ENCODE peak calls at places on chromosomes 5 and 9, in six cellular contexts. E is IMR-90, N is testis, L is adrenal gland, M is GM23248, S is mucosa of descending colon. H is an unnamed sample.
A peak's percentile ranks its signal among the peaks of the same experiment; 100 is the strongest.

GRCh38 chr5:65299841-65300240 is 181.9 kb downstream of the ADAMTS6 start:
- DNase-seq in E (peak; percentile 97), N (no peak), L (no peak), M (no peak), S (no peak), H (no peak)

GRCh38 chr9:14221558-14221957 is 92.4 kb downstream of the NFIB start:
- DNase-seq in E (peak; percentile 61), N (no peak), L (no peak), M (peak; percentile 84), S (no peak), H (peak; percentile 100)

GRCh38 chr9:95857122-95857521 is 18.4 kb upstream of the ERCC6L2 start:
- DNase-seq in E (peak; percentile 87), N (no peak), L (no peak), M (peak; percentile 24), S (no peak), H (peak; percentile 51)

GRCh38 chr5:142568271-142568995 is 117.5 kb downstream of the FGF1 start:
- DNase-seq in E (peak; percentile 90), N (peak; percentile 36), L (peak; percentile 52), M (peak; percentile 65), S (no peak), H (no peak)

GRCh38 chr5:134115806-134116175 is 1.3 kb downstream of the TCF7 start:
- DNase-seq in E (no peak), N (peak; percentile 22), L (no peak), M (no peak), S (peak; percentile 59), H (no peak)

GRCh38 chr5:151585970-151586369 is 5.2 kb downstream of the FAT2 start:
- DNase-seq in E (no peak), N (no peak), L (peak; percentile 26), M (peak; percentile 43), S (no peak), H (peak; percentile 53)

GRCh38 chr5:27810458-27810857 is 772.1 kb upstream of the CDH9 start:
- DNase-seq in E (no peak), N (no peak), L (no peak), M (no peak), S (no peak), H (no peak)

GRCh38 chr9:21746550-21746949 is 55.9 kb upstream of the MTAP start:
- DNase-seq in E (no peak), N (no peak), L (no peak), M (no peak), S (no peak), H (no peak)

GRCh38 chr5:1797109-1797800 is 2.4 kb downstream of the MRPL36 start:
- DNase-seq in E (no peak), N (no peak), L (no peak), M (no peak), S (no peak), H (no peak)

GRCh38 chr5:159017787-159018186 is 81.9 kb downstream of the EBF1 start:
- DNase-seq in E (peak; percentile 75), N (peak; percentile 39), L (peak; percentile 43), M (peak; percentile 76), S (peak; percentile 57), H (peak; percentile 88)

GRCh38 chr5:61301345-61301744 is 30.7 kb upstream of the ZSWIM6 start:
- DNase-seq in E (peak; percentile 88), N (no peak), L (no peak), M (peak; percentile 76), S (no peak), H (peak; percentile 75)

GRCh38 chr5:61301820-61302563 is 30.1 kb upstream of the ZSWIM6 start:
- DNase-seq in E (peak; percentile 100), N (no peak), L (peak; percentile 61), M (peak; percentile 100), S (peak; percentile 68), H (peak; percentile 96)

GRCh38 chr5:61298066-61298465 is 34.0 kb upstream of the ZSWIM6 start:
- DNase-seq in E (no peak), N (no peak), L (no peak), M (no peak), S (no peak), H (no peak)

GRCh38 chr5:61298580-61298979 is 33.5 kb upstream of the ZSWIM6 start:
- DNase-seq in E (peak; percentile 89), N (no peak), L (no peak), M (no peak), S (no peak), H (no peak)

GRCh38 chr5:61299254-61299653 is 32.8 kb upstream of the ZSWIM6 start:
- DNase-seq in E (no peak), N (no peak), L (no peak), M (no peak), S (no peak), H (no peak)
- H3K4me3 ChIP-seq in E (no peak overlapping the region), N (no peak overlapping the region), L (no peak overlapping the region), M (no peak overlapping the region), S (no peak overlapping the region), H (no peak overlapping the region)

DNA sequence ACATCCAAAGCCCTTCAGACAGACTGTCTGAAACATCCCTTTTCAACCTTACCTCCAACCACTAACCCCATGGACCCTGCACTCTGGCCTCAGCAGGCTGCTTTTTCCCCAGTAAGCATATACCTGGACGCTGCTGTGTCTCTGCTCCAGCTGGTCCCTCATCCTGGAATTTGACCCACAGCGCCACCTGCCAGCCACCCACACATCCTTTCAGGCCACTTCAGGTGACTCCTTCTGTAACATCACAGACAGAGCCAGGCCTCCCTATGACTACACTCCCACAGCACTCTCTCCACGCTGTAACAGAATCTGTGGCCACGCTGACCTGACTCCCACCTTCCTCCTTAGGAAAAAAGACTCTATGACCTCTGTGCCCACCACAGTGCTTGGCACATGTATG is 3.4 kb downstream of the MGAT1 start:
- DNase-seq in E (no peak), N (no peak), L (no peak), M (no peak), S (no peak), H (no peak)
- H3K36me3 ChIP-seq in E (peaks cover 18% of the 10 kb centered on the region), N (no peaks in the 10 kb centered on the region), L (no peaks in the 10 kb centered on the region), M (peaks cover 11% of the 10 kb centered on the region), S (no peaks in the 10 kb centered on the region), H (peaks cover 58% of the 10 kb centered on the region)

GRCh38 chr5:141175933-141176332 is 1.7 kb upstream of the PCDHB8 start:
- DNase-seq in E (no peak), N (no peak), L (no peak), M (no peak), S (no peak), H (no peak)
- H3K9me3 ChIP-seq in E (peaks cover 22% of the 10 kb centered on the region), N (no peaks in the 10 kb centered on the region), L (no peaks in the 10 kb centered on the region), M (no peaks in the 10 kb centered on the region), S (peaks cover 62% of the 10 kb centered on the region), H (no peaks in the 10 kb centered on the region)

DNA sequence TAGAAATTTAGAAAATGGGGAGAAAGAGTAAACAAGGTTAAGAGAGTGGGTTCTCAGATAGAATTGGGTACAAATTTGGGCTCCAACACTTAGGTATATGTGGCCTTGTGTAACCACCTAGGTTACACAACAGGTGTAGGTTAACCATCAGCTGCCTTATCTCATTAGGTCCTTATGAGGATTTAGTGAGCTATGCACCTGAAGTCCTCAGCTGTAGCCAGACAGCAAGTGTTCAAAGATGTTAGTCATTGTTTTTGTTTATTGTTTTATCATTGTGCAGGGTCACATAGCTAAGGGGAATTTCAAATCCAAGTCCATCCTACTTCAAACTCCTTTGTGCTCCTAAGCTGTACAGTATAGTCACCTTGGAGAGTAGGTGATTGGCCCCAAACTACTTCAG is 970 bp upstream of the TRIM32 start:
- DNase-seq in E (peak; percentile 29), N (no peak), L (no peak), M (peak; percentile 24), S (no peak), H (no peak)
- H3K4me3 ChIP-seq in E (no peak overlapping the region), N (no peak overlapping the region), L (no peak overlapping the region), M (peak overlapping the region; percentile 99), S (no peak overlapping the region), H (peak overlapping the region; percentile 80)

GRCh38 chr5:177491983-177492746 is 5.2 kb downstream of the PDLIM7 start:
- DNase-seq in E (no peak), N (no peak), L (no peak), M (no peak), S (no peak), H (no peak)
- H3K36me3 ChIP-seq in E (peaks cover 79% of the 10 kb centered on the region), N (no peaks in the 10 kb centered on the region), L (no peaks in the 10 kb centered on the region), M (peaks cover 38% of the 10 kb centered on the region), S (no peaks in the 10 kb centered on the region), H (peaks cover 90% of the 10 kb centered on the region)

GRCh38 chr5:174504266-174504726 is 220.1 kb upstream of the MSX2 start:
- DNase-seq in E (no peak), N (no peak), L (no peak), M (no peak), S (no peak), H (no peak)
- H3K9me3 ChIP-seq in E (no peaks in the 10 kb centered on the region), N (no peaks in the 10 kb centered on the region), L (no peaks in the 10 kb centered on the region), M (no peaks in the 10 kb centered on the region), S (no peaks in the 10 kb centered on the region), H (peaks cover 5% of the 10 kb centered on the region)

DNA sequence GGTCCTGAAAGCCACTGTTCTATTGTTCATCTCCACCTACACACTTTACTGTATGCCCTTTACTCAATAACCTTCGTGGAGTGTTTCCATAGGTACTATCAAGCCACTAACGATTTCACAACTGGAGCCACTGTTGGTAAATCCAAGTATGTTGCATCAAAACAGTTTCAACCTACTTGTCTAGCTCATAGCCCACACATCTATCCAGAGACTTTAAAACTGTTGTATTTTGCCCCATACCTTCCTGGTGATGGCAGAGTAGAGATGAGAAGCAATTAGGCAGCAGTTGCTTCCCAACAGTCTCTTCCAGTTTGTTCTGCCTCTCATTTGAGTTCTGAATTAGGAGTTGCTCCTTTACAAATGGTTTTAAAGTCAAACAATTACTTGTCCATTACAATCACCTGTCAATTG is 607 bp downstream of the FAXDC2 start:
- DNase-seq in E (peak; percentile 47), N (no peak), L (no peak), M (peak; percentile 81), S (no peak), H (no peak)
- H3K4me3 ChIP-seq in E (peak overlapping the region; percentile 69), N (peak overlapping the region; percentile 62), L (peak overlapping the region; percentile 86), M (peak overlapping the region; percentile 76), S (no peak overlapping the region), H (peak overlapping the region; percentile 23)

GRCh38 chr5:132760601-132761317 is 13.5 kb downstream of the CCNI2 start:
- DNase-seq in E (no peak), N (peak; percentile 8), L (no peak), M (no peak), S (no peak), H (no peak)
- H3K36me3 ChIP-seq in E (peaks cover 56% of the 10 kb centered on the region), N (no peaks in the 10 kb centered on the region), L (no peaks in the 10 kb centered on the region), M (peaks cover 12% of the 10 kb centered on the region), S (no peaks in the 10 kb centered on the region), H (peaks cover 72% of the 10 kb centered on the region)

GRCh38 chr5:3929799-3930198 is 334.2 kb downstream of the IRX1 start:
- DNase-seq in E (no peak), N (no peak), L (no peak), M (no peak), S (no peak), H (no peak)
- H3K9me3 ChIP-seq in E (peaks cover 30% of the 10 kb centered on the region), N (no peaks in the 10 kb centered on the region), L (no peaks in the 10 kb centered on the region), M (no peaks in the 10 kb centered on the region), S (peaks cover 18% of the 10 kb centered on the region), H (no peaks in the 10 kb centered on the region)

GRCh38 chr5:54624671-54625583 is 107.4 kb downstream of the SNX18 start:
- DNase-seq in E (peak; percentile 77), N (no peak), L (no peak), M (peak; percentile 70), S (no peak), H (no peak)
- H3K4me3 ChIP-seq in E (no peak overlapping the region), N (no peak overlapping the region), L (no peak overlapping the region), M (peak overlapping the region; percentile 45), S (no peak overlapping the region), H (no peak overlapping the region)